ENCODE peak calls at places on chromosomes 7 and 10, in four cellular contexts. X is HepG2, U is midbrain, T is DMS153. Y is an unnamed sample.

GRCh38 chr10:73828166-73828565 is 16.8 kb upstream of the NDST2 start:
- DNase-seq in X (no peak), U (no peak), T (no peak), Y (no peak)

GRCh38 chr10:116352125-116352524 is 27.9 kb downstream of the CCDC172 start:
- DNase-seq in X (no peak), U (no peak), T (no peak), Y (no peak)

GRCh38 chr7:83872501-83872900 is 223.6 kb upstream of the SEMA3E start:
- DNase-seq in X (no peak), U (no peak), T (no peak), Y (no peak)

GRCh38 chr7:155885162-155886160 is 73.2 kb upstream of the SHH start:
- DNase-seq in X (no peak), U (no peak), T (no peak), Y (no peak)

GRCh38 chr7:151687523-151688235 is 168.0 kb upstream of the RHEB start:
- DNase-seq in X (peak; percentile 58), U (no peak), T (no peak), Y (no peak)

GRCh38 chr7:1068656-1069055 is 19.3 kb upstream of the GPER1 start:
- DNase-seq in X (peak; percentile 71), U (no peak), T (no peak), Y (no peak)

GRCh38 chr7:21941570-21942224 is 4.0 kb downstream of the CDCA7L start:
- DNase-seq in X (no peak), U (no peak), T (no peak), Y (peak; percentile 17)

GRCh38 chr10:4372601-4373000 is 453.4 kb upstream of the AKR1E2 start:
- DNase-seq in X (no peak), U (no peak), T (no peak), Y (no peak)

GRCh38 chr7:116951366-116952292 is 1.7 kb upstream of the ST7 start:
- DNase-seq in X (peak; percentile 69), U (no peak), T (no peak), Y (no peak)

GRCh38 chr10:60099998-60100747 is 193.8 kb upstream of the CCDC6 start:
- DNase-seq in X (peak; percentile 39), U (peak; percentile 66), T (no peak), Y (peak; percentile 83)

GRCh38 chr7:111833461-111833860 is 271.2 kb upstream of the IMMP2L start:
- DNase-seq in X (no peak), U (no peak), T (no peak), Y (peak; percentile 10)

GRCh38 chr7:133836666-133837065 is 290.5 kb upstream of the LRGUK start:
- DNase-seq in X (no peak), U (no peak), T (no peak), Y (no peak)

GRCh38 chr10:86711957-86712708 is 43.8 kb downstream of the LDB3 start:
- DNase-seq in X (no peak), U (peak; percentile 36), T (no peak), Y (peak; percentile 65)

GRCh38 chr7:118169146-118169545 is 14.8 kb upstream of the LSM8 start:
- DNase-seq in X (no peak), U (no peak), T (no peak), Y (no peak)

GRCh38 chr7:116173051-116174028 is 37.0 kb upstream of the TES start:
- DNase-seq in X (peak; percentile 77), U (peak; percentile 84), T (peak; percentile 5), Y (peak; percentile 52)

GRCh38 chr10:6465854-6466524 is 114.1 kb downstream of the PRKCQ start:
- DNase-seq in X (no peak), U (no peak), T (no peak), Y (no peak)

GRCh38 chr7:1616741-1617140 is 46.9 kb upstream of the PSMG3 start:
- DNase-seq in X (no peak), U (no peak), T (no peak), Y (no peak)

Y was measured in G401.